ENCODE peak calls at places on chromosomes 4 and X, in seven cellular contexts. P is left ventricle myocardium inferior, R is cardiac muscle cell, T is kidney, D is mucosa of descending colon, Q is lower lobe of right lung, A is fibroblast of lung. K is an unnamed sample. For H3K9me3 and H3K4me1, the result is how much of the 10 kb centered on the place peaks cover.

GRCh38 chr4:168900080-168900479 is 110.0 kb downstream of the CBR4 start:
- DNase-seq in P (peak), Q (no peak), T (no peak), D (no peak), A (no peak), R (no peak), K (no peak)

GRCh38 chr4:40685300-40685699 is 55.6 kb upstream of the RBM47 start:
- DNase-seq in T (no peak), A (peak), R (no peak), D (no peak), P (no peak), Q (no peak), K (no peak)

GRCh38 chr4:122131562-122132157 is 20.5 kb upstream of the BLTP1 start:
- DNase-seq in A (no peak), D (no peak), R (no peak), Q (no peak), P (no peak), T (no peak), K (no peak)

GRCh38 chr4:154622598-154622997 is 10.1 kb upstream of the FGG start:
- DNase-seq in A (peak), T (no peak), D (no peak), Q (no peak), P (no peak), R (peak), K (no peak)

GRCh38 chrX:20267924-20268701 is 1.4 kb upstream of the RPS6KA3 start:
- DNase-seq in D (peak), T (peak), Q (peak), P (peak), A (peak), R (peak), K (peak)

GRCh38 chrX:22247169-22247568 is 25.5 kb upstream of the CBLL2 start:
- DNase-seq in P (no peak), Q (no peak), T (no peak), R (no peak), D (no peak), A (peak), K (no peak)

GRCh38 chr4:181548873-181549541 is 694.2 kb upstream of the TENM3 start:
- DNase-seq in Q (no peak), T (no peak), R (no peak), A (peak), P (no peak), D (no peak), K (no peak)

GRCh38 chrX:107629533-107629909 is 1.2 kb downstream of the PRPS1 start:
- DNase-seq in P (no peak), T (no peak), R (peak), A (peak), Q (no peak), D (no peak), K (no peak)

GRCh38 chr4:26687728-26688127 is 103.8 kb downstream of the TBC1D19 start:
- DNase-seq in D (no peak), T (no peak), R (no peak), A (peak), Q (no peak), P (no peak), K (no peak)

GRCh38 chrX:115988825-115989224 is 181.7 kb upstream of the AGTR2 start:
- DNase-seq in R (no peak), P (no peak), D (no peak), T (no peak), A (no peak), Q (no peak), K (no peak)

GRCh38 chr4:169859366-169860216 is 101.8 kb upstream of the HPF1 start:
- DNase-seq in P (no peak), Q (no peak), T (no peak), A (no peak), D (peak), R (no peak), K (no peak)

GRCh38 chrX:154298312-154298711 is 2.7 kb downstream of the TKTL1 start:
- DNase-seq in Q (no peak), R (no peak), T (no peak), D (no peak), P (no peak), A (no peak), K (no peak)

GRCh38 chr4:25367004-25367621 is 9.9 kb upstream of the ANAPC4 start:
- DNase-seq in A (peak), Q (no peak), D (no peak), P (no peak), T (no peak), R (peak), K (no peak)

GRCh38 chrX:153647461-153648357 is 706 bp downstream of the DUSP9 start:
- DNase-seq in T (peak), D (no peak), Q (peak), A (no peak), R (no peak), P (no peak), K (peak)

GRCh38 chr4:108620933-108621905 is 843 bp downstream of the RPL34 start:
- DNase-seq in A (peak), Q (no peak), T (no peak), R (no peak), P (no peak), D (no peak), K (no peak)

GRCh38 chrX:138886769-138887168 is 175.3 kb upstream of the FGF13 start:
- DNase-seq in R (no peak), T (no peak), P (no peak), D (no peak), Q (no peak), A (peak), K (no peak)

GRCh38 chr4:179755322-179755721 is 2313.1 kb upstream of the AGA start:
- DNase-seq in D (no peak), R (peak), A (no peak), P (no peak), Q (no peak), T (no peak), K (no peak)

GRCh38 chr4:140732780-140733179 is 23.4 kb downstream of the TBC1D9 start:
- DNase-seq in D (no peak), A (no peak), P (no peak), Q (no peak), R (no peak), T (no peak), K (no peak)

GRCh38 chr4:68734095-68734494 is 63.6 kb upstream of the UGT2B15 start:
- DNase-seq in R (no peak), T (no peak), A (no peak), Q (no peak), D (no peak), P (no peak), K (no peak)

GRCh38 chr4:2320152-2320551 is 58.2 kb upstream of the MXD4 start:
- DNase-seq in T (no peak), D (peak), R (no peak), Q (no peak), A (no peak), P (no peak), K (no peak)

GRCh38 chr4:15742083-15742582 is 36.0 kb upstream of the CD38 start:
- DNase-seq in P (no peak), D (no peak), A (no peak), Q (no peak), R (no peak), T (no peak), K (no peak)
- H3K9me3 ChIP-seq in P (under half), D (under half), A (under half), Q (under half), R (under half), T (under half), K (under half)

GRCh38 chr4:30879841-30880240 is 159.7 kb downstream of the PCDH7 start:
- DNase-seq in A (peak), P (no peak), R (no peak), Q (no peak), D (no peak), T (no peak), K (no peak)
- H3K4me1 ChIP-seq in A (under half), P (under half), R (under half), Q (under half), D (under half), T (under half), K (under half)

GRCh38 chr4:24089831-24090531 is 200.1 kb upstream of the PPARGC1A start:
- DNase-seq in Q (no peak), D (no peak), P (no peak), T (no peak), A (peak), R (no peak), K (no peak)
- TF ChIP-seq CTCF in Q (no peak), D (no peak), P (no peak), T (no peak), A (no peak), R (no peak), K (no peak)

DNA sequence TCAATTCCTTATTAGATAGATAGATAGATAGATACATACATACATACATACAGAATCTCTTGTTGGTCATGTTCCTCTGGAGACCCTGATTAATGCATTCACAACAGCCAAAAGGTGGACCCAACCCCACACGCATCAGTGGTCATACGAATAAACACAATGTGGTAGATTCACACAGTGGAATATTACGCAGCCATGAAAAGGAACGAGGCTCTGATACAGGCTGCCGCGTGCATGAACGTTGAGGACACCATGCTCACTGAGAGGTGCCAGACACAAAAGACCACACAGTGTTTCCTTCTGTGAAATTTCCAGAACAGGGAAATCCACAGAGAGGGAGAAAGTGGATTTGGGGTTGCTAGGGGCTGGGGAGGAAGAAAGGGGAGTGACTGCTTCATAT is 136.7 kb downstream of the CRLF2 start:
- DNase-seq in T (no peak), D (no peak), R (no peak), P (no peak), A (no peak), Q (no peak), K (no peak)
- H3K9me3 ChIP-seq in T (under half), D (under half), R (under half), P (under half), A (under half), Q (under half), K (under half)

DNA sequence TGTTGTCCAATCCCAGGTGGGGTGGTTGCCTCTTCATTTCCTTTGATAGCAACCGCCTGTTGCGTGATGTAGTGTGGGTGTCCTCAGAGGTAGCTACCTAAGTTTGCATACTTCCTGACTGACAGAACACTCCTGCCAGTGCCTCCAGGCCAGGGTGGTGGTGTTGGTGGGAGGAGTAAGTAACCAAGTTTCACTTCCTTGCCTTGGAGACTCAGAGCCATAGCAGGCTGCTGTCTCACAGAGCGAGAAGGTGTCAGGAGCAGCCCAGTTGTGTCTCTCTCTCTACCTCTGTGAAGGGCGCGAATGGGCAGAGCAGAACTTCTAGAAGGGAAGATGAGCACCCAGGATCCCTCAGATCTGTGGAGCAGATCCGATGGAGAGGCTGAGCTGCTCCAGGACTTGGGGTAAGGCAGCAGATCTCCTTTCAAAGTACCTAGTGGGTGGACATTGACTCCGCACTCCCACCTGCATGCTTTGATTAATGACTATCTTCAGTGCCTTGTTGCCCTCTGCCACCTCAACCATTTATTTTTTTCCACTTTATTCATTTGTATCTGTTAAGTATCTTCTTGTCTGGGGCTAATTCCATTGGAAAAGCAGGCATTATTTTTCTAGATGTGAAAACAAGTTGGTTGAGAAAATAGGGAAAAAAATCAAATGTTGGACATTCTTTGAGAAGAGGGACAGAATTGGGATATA is at the start of gene DAPP1:
- DNase-seq in A (no peak), T (peak), P (peak), D (peak), R (no peak), Q (peak), K (peak)
- H3K4me1 ChIP-seq in A (under half), T (under half), P (under half), D (under half), R (under half), Q (under half), K (under half)

DNA sequence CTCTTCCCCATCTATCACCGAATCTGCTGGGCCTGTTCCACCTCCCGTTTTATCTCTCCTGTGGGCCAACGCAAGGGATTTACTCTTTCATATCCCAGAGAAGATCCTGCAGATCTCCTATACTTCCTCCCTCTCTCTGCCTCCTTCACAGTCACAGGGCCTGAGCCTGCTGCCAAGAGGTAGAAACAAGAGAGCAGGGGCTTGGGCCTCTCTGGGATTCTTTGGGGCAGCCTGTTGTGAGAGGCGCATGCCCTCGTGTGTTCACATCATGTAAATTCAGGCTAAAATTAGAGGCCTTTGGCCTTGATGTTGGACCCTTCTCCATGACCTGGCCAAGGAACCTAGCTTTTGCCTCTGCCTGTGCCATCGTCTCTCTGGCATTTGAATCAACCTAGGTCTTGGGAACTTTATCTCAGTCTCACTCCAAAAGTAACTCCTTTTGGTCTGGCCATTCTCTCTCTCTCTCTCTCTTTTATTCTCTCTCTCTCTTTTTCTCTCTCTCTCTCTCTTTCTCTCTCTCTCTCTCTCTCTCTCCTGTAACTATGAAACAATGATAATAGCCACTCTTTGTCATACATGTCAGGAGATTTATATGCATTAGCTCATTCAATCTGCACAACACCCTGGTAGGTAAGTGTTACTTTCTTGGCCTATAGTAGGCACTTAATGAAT is 20.0 kb upstream of the EFNB1 start:
- DNase-seq in P (peak), Q (no peak), A (no peak), T (no peak), D (no peak), R (peak), K (no peak)
- TF ChIP-seq CTCF in P (peak), Q (no peak), A (peak), T (peak), D (no peak), R (peak), K (no peak)

DNA sequence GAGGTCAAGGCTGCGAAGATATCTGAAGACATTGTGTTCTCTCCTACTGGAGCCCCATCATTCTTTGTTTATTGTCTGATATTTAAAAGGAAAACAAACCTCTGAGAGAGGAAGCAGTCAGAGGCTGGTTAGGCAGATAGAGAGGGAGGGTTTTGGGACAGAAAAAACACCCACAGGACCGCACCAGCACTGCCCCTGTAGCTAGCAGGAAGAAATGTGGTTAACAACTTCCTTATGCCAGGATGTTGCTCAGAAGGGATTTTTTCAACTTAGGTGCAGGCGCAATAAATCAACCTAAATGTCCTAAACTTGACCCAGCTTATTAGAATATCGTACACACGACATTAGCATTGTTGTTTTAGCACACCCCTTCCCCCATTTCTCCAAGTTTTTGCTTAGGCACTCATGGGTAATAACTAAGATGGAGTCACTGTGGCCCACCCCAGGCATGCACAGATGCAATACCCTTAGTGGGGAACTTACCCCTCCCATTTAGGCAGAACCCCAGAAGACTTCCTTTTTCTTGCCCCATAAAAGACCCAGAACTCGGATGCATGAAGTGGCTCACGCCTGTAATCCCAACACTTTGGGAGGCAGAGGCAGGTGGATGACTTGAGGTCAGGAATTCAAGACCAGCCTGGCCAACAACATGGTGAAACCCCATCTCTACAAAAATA is 2.8 kb upstream of the ZNF718 start:
- DNase-seq in A (no peak), D (no peak), P (no peak), R (no peak), Q (no peak), T (no peak), K (no peak)
- H3K9me3 ChIP-seq in A (under half), D (under half), P (under half), R (under half), Q (under half), T (under half), K (under half)

GRCh38 chr4:139164731-139165130 is 12.3 kb downstream of the ELF2 start:
- DNase-seq in P (no peak), A (no peak), Q (no peak), R (no peak), T (no peak), D (no peak), K (no peak)
- H3K4me1 ChIP-seq in P (half or more), A (under half), Q (half or more), R (under half), T (under half), D (under half), K (under half)